ENCODE peak calls at places on chromosomes 1 and 21, in six cellular contexts. E is WTC11, T is HepG2, N is K562, Z is GM12878, M is HCT116. W is an unnamed sample.

GRCh38 chr1:32052887-32053286 is 19.9 kb upstream of the TMEM39B start:
- DNase-seq in N (no peak), E (no peak), M (no peak), T (no peak), Z (no peak), W (no peak)

GRCh38 chr1:67861856-67862516 is 28.7 kb upstream of the GNG12 start:
- DNase-seq in T (no peak), N (no peak), M (no peak), Z (no peak), E (no peak), W (no peak)

GRCh38 chr1:211369640-211370039 is 43.0 kb downstream of the TRAF5 start:
- DNase-seq in M (no peak), E (no peak), Z (no peak), T (no peak), N (peak; percentile 30), W (no peak)

GRCh38 chr21:27101533-27101932 is 134.6 kb upstream of the ADAMTS5 start:
- DNase-seq in M (no peak), T (no peak), E (no peak), Z (no peak), N (no peak), W (no peak)

GRCh38 chr1:46061146-46061545 is 71.3 kb downstream of the PIK3R3 start:
- DNase-seq in T (no peak), M (no peak), N (no peak), Z (no peak), E (no peak), W (no peak)

GRCh38 chr1:176119549-176119948 is 87.5 kb downstream of the COP1 start:
- DNase-seq in T (peak; percentile 39), M (peak; percentile 6), E (no peak), N (peak; percentile 20), Z (no peak), W (no peak)

GRCh38 chr1:21843208-21843607 is 31.1 kb downstream of the LDLRAD2 start:
- DNase-seq in T (no peak), E (no peak), Z (no peak), M (no peak), N (no peak), W (no peak)

GRCh38 chr1:8969937-8970336 is 24.3 kb downstream of the CA6 start:
- DNase-seq in E (no peak), N (no peak), M (no peak), T (no peak), Z (no peak), W (no peak)

GRCh38 chr21:45319461-45320211 is 31.9 kb upstream of the POFUT2 start:
- DNase-seq in E (no peak), M (no peak), N (no peak), T (no peak), Z (no peak), W (no peak)

DNA sequence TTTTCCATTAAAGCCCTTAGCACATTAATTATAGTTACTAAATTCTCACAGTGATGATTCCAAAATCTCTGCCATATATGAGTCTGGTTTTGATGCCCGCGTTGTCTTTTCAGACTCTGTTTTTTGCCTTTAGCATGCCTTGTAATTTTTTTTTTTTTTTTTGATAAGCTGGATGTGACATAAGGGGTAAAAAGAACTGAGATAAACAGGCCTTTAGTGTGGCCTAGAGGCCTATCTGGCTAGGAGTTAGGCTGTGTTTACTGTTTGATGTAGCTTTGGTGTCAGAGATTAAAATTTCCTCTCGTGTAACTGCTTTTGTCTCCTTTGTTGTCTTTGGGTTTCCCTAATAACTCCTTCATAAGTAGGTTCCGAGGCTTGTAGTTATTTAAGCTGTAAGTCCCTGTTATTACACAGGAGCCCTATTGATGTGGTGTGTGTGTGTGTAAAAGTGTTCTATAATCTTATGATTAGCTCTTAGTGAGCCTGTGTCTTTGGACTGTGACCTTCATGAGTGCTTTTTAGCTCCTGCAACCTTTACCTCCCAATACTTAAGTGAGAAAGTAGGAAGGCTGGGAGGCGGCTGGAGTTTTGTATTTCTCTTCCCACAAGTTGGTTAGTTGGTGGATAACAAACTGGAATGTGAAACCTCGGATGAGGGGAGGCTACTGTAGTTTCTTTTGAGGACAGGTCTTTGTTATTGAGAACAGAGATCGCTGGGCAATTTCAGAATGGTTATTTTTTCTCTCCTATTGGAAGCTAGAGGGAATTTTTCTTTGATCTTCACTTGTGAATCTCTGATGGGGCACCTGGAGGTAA is 19.3 kb downstream of the HS2ST1 start:
- DNase-seq in Z (no peak), T (peak; percentile 52), E (no peak), M (no peak), N (peak; percentile 53), W (no peak)
- TF ChIP-seq ATF3 in Z (no peak), T (no peak), E (no peak), M (no peak), N (no peak), W (no peak)

GRCh38 chr1:59674605-59675004 is 140.1 kb upstream of the HOOK1 start:
- DNase-seq in N (no peak), M (no peak), T (peak; percentile 88), E (no peak), Z (no peak), W (no peak)

GRCh38 chr1:59678065-59678808 is 136.5 kb upstream of the HOOK1 start:
- DNase-seq in Z (no peak), T (no peak), E (no peak), M (no peak), N (no peak), W (no peak)

GRCh38 chr1:59682405-59683080 is 132.2 kb upstream of the HOOK1 start:
- DNase-seq in N (no peak), Z (no peak), E (no peak), M (no peak), T (no peak), W (no peak)

GRCh38 chr1:59680044-59680443 is 134.7 kb upstream of the HOOK1 start:
- DNase-seq in Z (no peak), M (no peak), E (no peak), N (no peak), T (no peak), W (no peak)

DNA sequence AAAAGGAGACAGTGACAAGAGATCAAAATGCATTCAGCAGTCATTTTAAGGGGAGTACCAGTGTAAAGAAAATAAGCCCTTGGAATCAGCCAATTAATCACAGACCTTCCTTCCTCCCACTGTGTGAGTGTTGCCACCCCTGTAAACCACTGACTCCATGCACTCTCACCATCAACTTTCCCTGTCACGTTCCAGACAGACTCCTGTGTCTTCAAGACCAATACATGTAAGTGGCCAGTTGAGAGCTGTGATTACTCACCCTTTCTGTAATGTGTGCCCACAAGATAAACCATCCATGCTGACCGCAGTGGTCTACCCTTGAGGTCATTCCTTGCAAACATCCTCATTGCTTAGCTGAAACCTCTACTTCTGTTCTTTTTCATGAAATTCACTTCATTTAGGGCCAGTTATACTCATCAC is 135.9 kb upstream of the HOOK1 start:
- DNase-seq in M (peak; percentile 28), E (no peak), Z (no peak), N (peak; percentile 56), T (no peak), W (no peak)
- TF ChIP-seq ATF3 in M (no peak), E (no peak), Z (no peak), N (no peak), T (no peak), W (no peak)

GRCh38 chr1:244102471-244102870 is 51.4 kb downstream of the ZBTB18 start:
- DNase-seq in E (no peak), Z (no peak), M (no peak), T (no peak), N (no peak), W (no peak)

GRCh38 chr1:244104309-244105060 is 53.4 kb downstream of the ZBTB18 start:
- DNase-seq in Z (no peak), N (no peak), M (no peak), T (peak; percentile 48), E (no peak), W (no peak)

GRCh38 chr1:244106173-244106572 is 55.1 kb downstream of the ZBTB18 start:
- DNase-seq in E (no peak), M (no peak), Z (no peak), N (no peak), T (no peak), W (no peak)

GRCh38 chr1:244111008-244111407 is 59.9 kb downstream of the ZBTB18 start:
- DNase-seq in E (no peak), Z (peak; percentile 5), M (no peak), N (no peak), T (no peak), W (no peak)

DNA sequence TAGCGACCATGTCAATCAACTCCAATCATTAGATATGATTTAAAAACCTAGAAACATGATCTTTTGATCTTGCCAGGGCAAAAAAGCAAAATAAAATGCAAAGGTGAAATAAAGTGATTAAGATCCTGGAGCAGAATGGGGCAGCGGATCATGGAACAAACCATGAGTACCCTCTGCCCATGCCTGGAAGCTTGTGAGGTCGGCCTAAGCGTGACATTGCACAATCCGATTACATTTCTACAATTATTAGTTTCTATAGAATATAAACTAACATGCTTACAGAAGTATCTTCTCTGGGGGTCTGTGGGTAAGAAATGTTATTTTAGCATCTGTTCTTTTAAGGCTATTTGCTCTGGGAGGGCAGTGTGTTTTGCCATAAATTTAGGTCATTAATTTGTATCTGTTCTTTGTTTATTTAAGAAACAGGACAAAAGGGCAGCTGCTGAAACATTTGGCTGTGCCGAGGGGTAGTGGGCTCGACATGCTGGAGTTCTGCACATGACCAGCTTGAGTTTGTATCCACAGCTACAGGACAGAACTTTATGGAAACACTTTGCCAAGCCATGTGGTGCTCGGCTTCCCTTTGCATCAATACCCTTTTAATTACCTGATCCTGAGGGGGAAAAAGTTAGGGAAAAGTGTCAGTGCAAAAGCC is 55.9 kb downstream of the ZBTB18 start:
- DNase-seq in M (no peak), N (no peak), Z (no peak), T (no peak), E (no peak), W (no peak)
- TF ChIP-seq ATF3 in M (no peak), N (no peak), Z (no peak), T (no peak), E (no peak), W (no peak)

GRCh38 chr1:117739516-117739915 is 133.7 kb downstream of the TENT5C start:
- DNase-seq in Z (no peak), M (no peak), N (no peak), T (no peak), E (no peak), W (no peak)
- TF ChIP-seq ATF3 in Z (no peak), M (no peak), N (no peak), T (no peak), E (no peak), W (no peak)

GRCh38 chr1:40750326-40750975 is 33.1 kb upstream of the KCNQ4 start:
- DNase-seq in T (no peak), E (no peak), Z (no peak), N (no peak), M (no peak), W (no peak)
- TF ChIP-seq ATF3 in T (no peak), E (no peak), Z (no peak), N (no peak), M (no peak), W (no peak)

GRCh38 chr1:115669886-115670285 is 28.1 kb downstream of the VANGL1 start:
- DNase-seq in E (no peak), T (no peak), Z (no peak), M (no peak), N (no peak), W (no peak)

GRCh38 chr1:115669002-115669673 is 27.4 kb downstream of the VANGL1 start:
- DNase-seq in M (peak; percentile 69), E (no peak), Z (no peak), N (peak; percentile 86), T (peak; percentile 23), W (no peak)

GRCh38 chr1:115666702-115667101 is 24.9 kb downstream of the VANGL1 start:
- DNase-seq in T (no peak), E (no peak), M (no peak), N (no peak), Z (no peak), W (no peak)

GRCh38 chr1:115670476-115671175 is 28.9 kb downstream of the VANGL1 start:
- DNase-seq in N (no peak), M (no peak), E (no peak), Z (no peak), T (no peak), W (no peak)

GRCh38 chr1:115668579-115668978 is 26.8 kb downstream of the VANGL1 start:
- DNase-seq in N (peak; percentile 34), T (no peak), M (peak; percentile 66), E (no peak), Z (no peak), W (no peak)
- TF ChIP-seq ATF3 in N (no peak), T (no peak), M (no peak), E (no peak), Z (no peak), W (no peak)

W was measured in H1.